ENCODE peak calls at places on chromosomes 3 and 15, in eight cellular contexts. N is OCI-LY7; K is kidney; G is uterus; A is fibroblast of lung; U is endodermal cell; B is CD8-positive, alpha-beta T cell; E is tibial artery. I is an unnamed sample.

GRCh38 chr3:46520531-46520930 is 22.8 kb downstream of the RTP3 start:
- DNase-seq in B (no peak), K (no peak), G (no peak), A (no peak), N (no peak), E (no peak), U (no peak), I (no peak)

GRCh38 chr15:76245072-76245610 is 66.1 kb downstream of the ETFA start:
- DNase-seq in E (no peak), A (no peak), U (no peak), B (no peak), N (no peak), G (no peak), K (no peak), I (no peak)

GRCh38 chr3:56881035-56881575 is 79.4 kb upstream of the ARHGEF3 start:
- DNase-seq in G (no peak), E (no peak), A (no peak), K (no peak), U (no peak), B (no peak), N (no peak), I (no peak)

GRCh38 chr3:40382617-40382979 is 4.4 kb upstream of the ENTPD3 start:
- DNase-seq in N (no peak), U (no peak), K (no peak), A (no peak), G (no peak), E (no peak), B (no peak), I (no peak)

GRCh38 chr15:84598993-84599392 is 1.8 kb upstream of the ZSCAN2 start:
- DNase-seq in N (peak; percentile 68), B (no peak), K (no peak), A (peak; percentile 72), G (no peak), U (peak; percentile 80), E (no peak), I (no peak)

GRCh38 chr3:143001034-143001368 is 369 bp upstream of the U2SURP start:
- DNase-seq in G (no peak), E (no peak), A (no peak), B (no peak), K (peak; percentile 88), N (peak; percentile 80), U (no peak), I (no peak)

GRCh38 chr3:99250821-99251355 is 349.4 kb upstream of the DCBLD2 start:
- DNase-seq in E (peak; percentile 50), U (no peak), G (no peak), B (no peak), K (no peak), N (no peak), A (peak; percentile 79), I (no peak)

GRCh38 chr3:48090166-48090939 is 74.1 kb upstream of the MAP4 start:
- DNase-seq in N (no peak), K (no peak), U (no peak), G (no peak), E (no peak), A (no peak), B (no peak), I (no peak)

GRCh38 chr3:172629470-172629869 is 81.4 kb downstream of the NCEH1 start:
- DNase-seq in B (no peak), U (no peak), K (no peak), N (no peak), E (no peak), A (peak; percentile 23), G (no peak), I (no peak)

GRCh38 chr3:136862953-136863352 is 945 bp downstream of the NCK1 start:
- DNase-seq in B (no peak), K (no peak), U (no peak), N (no peak), A (no peak), G (no peak), E (no peak), I (no peak)

GRCh38 chr15:85737061-85737460 is 57.7 kb downstream of the KLHL25 start:
- DNase-seq in N (no peak), G (no peak), E (no peak), B (no peak), K (no peak), A (no peak), U (no peak), I (no peak)

GRCh38 chr15:90648137-90649070 is 68.7 kb upstream of the BLM start:
- DNase-seq in G (peak; percentile 79), K (peak; percentile 90), N (peak; percentile 84), B (peak; percentile 33), A (peak; percentile 91), E (peak; percentile 92), U (peak; percentile 82), I (no peak)
- TF ChIP-seq CTCF in G (peak; percentile 92), K (peak; percentile 85), N (peak; percentile 97), B (peak; percentile 94), A (peak; percentile 93), E (peak; percentile 93), U (peak; percentile 97), I (peak; percentile 92)

DNA sequence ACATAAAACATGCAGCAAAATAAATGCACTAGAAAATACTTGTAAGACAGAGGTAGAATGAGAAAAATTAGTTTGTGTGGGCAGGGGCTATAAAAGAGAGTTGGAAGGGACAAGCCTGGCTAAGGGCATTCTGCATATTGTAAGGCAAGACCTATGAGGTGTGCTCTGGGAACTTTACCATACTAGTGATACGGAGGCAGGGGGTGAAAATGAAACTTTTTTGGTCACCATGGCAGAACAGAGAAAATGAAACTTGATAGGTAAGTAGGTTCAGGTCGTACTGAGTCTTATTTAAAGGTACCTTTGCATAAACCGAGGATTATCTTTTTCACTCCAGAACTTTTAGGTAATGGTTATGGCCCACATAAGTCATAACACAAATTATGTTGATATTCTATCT is 74.7 kb upstream of the ACKR4 start:
- DNase-seq in U (no peak), A (no peak), G (no peak), B (no peak), N (no peak), K (no peak), E (no peak), I (no peak)
- H3K27ac ChIP-seq in U (no peak overlapping the region), A (no peak overlapping the region), G (no peak overlapping the region), B (no peak overlapping the region), N (no peak overlapping the region), K (no peak overlapping the region), E (no peak overlapping the region), I (no peak overlapping the region)

DNA sequence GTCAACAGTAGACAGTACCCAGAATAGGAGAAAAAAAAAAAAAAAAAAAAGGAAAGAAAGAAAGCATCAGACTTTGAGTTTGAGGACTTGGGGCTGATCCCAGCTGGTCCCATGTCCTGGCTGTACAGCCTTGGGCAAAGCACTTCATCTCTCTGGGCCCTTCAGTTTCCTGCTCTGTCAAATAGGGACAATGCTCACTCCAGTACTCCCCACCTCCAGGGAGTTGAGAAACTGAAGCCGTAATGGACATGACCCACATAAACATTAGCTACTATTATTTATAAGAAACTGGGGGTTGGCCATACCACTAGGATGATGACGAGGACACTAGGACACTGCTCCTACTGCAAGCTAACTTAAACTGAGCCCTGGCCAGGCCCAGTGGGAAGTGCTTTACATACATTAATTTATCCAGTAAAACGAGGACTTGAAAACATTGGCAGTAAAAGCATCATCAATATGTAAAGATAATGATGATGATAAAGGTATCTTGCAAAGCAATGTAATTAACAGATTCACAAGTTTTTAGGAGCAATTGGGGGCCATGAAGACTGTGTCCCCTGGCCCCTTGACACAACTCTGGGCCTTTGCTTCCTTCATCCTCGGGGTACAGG is 22.9 kb upstream of the SMAD6 start:
- DNase-seq in B (no peak), E (no peak), N (no peak), A (peak; percentile 32), U (no peak), K (no peak), G (no peak), I (no peak)
- H3K4me1 ChIP-seq in B (peaks cover 6% of the 10 kb centered on the region), E (no peaks in the 10 kb centered on the region), N (peaks cover 20% of the 10 kb centered on the region), A (no peaks in the 10 kb centered on the region), U (peaks cover 16% of the 10 kb centered on the region), K (no peaks in the 10 kb centered on the region), G (no peaks in the 10 kb centered on the region), I (peaks cover 3% of the 10 kb centered on the region)

GRCh38 chr3:98180311-98180710 is 13.8 kb downstream of the OR5H15 start:
- DNase-seq in A (no peak), E (no peak), B (no peak), N (no peak), U (no peak), G (no peak), K (no peak), I (no peak)

GRCh38 chr3:98188553-98188952 is 22.1 kb downstream of the OR5H15 start:
- DNase-seq in G (no peak), B (no peak), N (peak; percentile 12), E (no peak), U (no peak), K (no peak), A (no peak), I (no peak)

GRCh38 chr3:98182196-98182595 is 15.7 kb downstream of the OR5H15 start:
- DNase-seq in G (no peak), A (no peak), B (no peak), N (no peak), U (no peak), K (no peak), E (no peak), I (no peak)

DNA sequence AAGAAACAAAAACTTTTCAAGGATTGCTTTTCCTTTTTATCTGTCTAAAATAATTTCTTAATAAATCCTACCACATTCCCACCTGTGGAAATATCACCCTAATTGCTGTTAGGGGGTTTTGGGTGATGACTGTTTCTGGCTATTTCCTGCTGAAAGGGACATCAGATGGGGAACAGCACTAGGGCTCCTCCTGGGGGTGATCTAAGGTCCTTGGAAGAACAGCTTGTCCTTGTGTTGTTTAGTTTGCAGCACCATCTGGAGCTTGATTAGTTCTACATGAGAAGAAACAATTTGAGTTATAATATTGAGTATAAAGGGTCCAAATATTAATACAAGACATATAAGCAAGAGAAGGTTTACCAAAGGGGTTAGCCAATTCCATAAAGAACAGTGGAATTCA is 18.7 kb downstream of the OR5H15 start:
- DNase-seq in E (no peak), B (no peak), U (peak; percentile 48), G (no peak), K (no peak), N (no peak), A (no peak), I (no peak)
- TF ChIP-seq CTCF in E (no peak), B (no peak), U (peak; percentile 65), G (no peak), K (no peak), N (no peak), A (no peak), I (no peak)